ENCODE peak calls at places on chromosomes 3 and 15, in six cellular contexts. F, G, V, H, J and A are unnamed samples. For H3K79me2, the result is how much of the 10 kb centered on the place peaks cover.

GRCh38 chr15:67077641-67078215 is 12.3 kb downstream of the SMAD3 start:
- DNase-seq in F (peak), J (no peak), H (no peak), V (no peak), G (no peak), A (no peak)

GRCh38 chr3:45575491-45575923 is 19.0 kb upstream of the LIMD1 start:
- DNase-seq in G (no peak), V (no peak), F (no peak), H (no peak), J (peak), A (peak)

GRCh38 chr3:170154569-170155143 is 26.9 kb downstream of the PHC3 start:
- DNase-seq in J (no peak), G (no peak), F (peak), V (no peak), H (no peak), A (no peak)

GRCh38 chr3:100069472-100069871 is 44.8 kb downstream of the FILIP1L start:
- DNase-seq in J (no peak), G (peak), H (no peak), V (no peak), F (no peak), A (no peak)

GRCh38 chr15:81886586-81886985 is 159.2 kb downstream of the MEX3B start:
- DNase-seq in F (no peak), H (no peak), G (no peak), V (no peak), J (peak), A (no peak)

GRCh38 chr3:89173546-89173945 is 66.1 kb downstream of the EPHA3 start:
- DNase-seq in H (no peak), G (no peak), V (no peak), F (no peak), J (no peak), A (no peak)

GRCh38 chr15:90191795-90192494 is 9.2 kb upstream of the SEMA4B start:
- DNase-seq in J (no peak), G (no peak), H (peak), V (no peak), F (peak), A (no peak)

GRCh38 chr3:72480366-72480765 is 367.9 kb downstream of the SHQ1 start:
- DNase-seq in V (no peak), H (no peak), J (no peak), F (no peak), G (no peak), A (no peak)

GRCh38 chr3:11288021-11288491 is 15.9 kb downstream of the ATG7 start:
- DNase-seq in F (no peak), G (peak), J (peak), V (no peak), H (no peak), A (peak)

GRCh38 chr3:4748701-4749378 is 230.4 kb upstream of the BHLHE40 start:
- DNase-seq in J (no peak), G (no peak), V (no peak), F (no peak), H (peak), A (no peak)

GRCh38 chr3:151393146-151393831 is 8.7 kb upstream of the P2RY12 start:
- DNase-seq in F (no peak), V (no peak), J (no peak), G (peak), H (no peak), A (no peak)

GRCh38 chr3:102481050-102481449 is 46.2 kb downstream of the ZPLD1 start:
- DNase-seq in F (peak), V (no peak), J (no peak), H (no peak), G (no peak), A (no peak)

GRCh38 chr3:29649815-29650547 is 369.1 kb downstream of the RBMS3 start:
- DNase-seq in H (no peak), F (no peak), G (peak), V (no peak), J (peak), A (no peak)

GRCh38 chr15:75809986-75810750 is 33.1 kb upstream of the UBE2Q2 start:
- DNase-seq in J (no peak), H (peak), F (peak), G (peak), V (peak), A (peak)

GRCh38 chr3:167067844-167068161 is 312.3 kb downstream of the ZBBX start:
- DNase-seq in V (no peak), F (no peak), J (no peak), G (peak), H (no peak), A (no peak)

GRCh38 chr3:136366289-136366688 is 116.1 kb downstream of the PCCB start:
- DNase-seq in J (peak), G (no peak), F (no peak), H (no peak), V (no peak), A (no peak)

GRCh38 chr3:78703944-78704343 is 1063.9 kb downstream of the ROBO1 start:
- DNase-seq in F (no peak), G (peak), V (no peak), H (no peak), J (peak), A (no peak)

GRCh38 chr3:86988986-86989385 is 2.0 kb downstream of the VGLL3 start:
- DNase-seq in J (no peak), V (no peak), G (no peak), H (no peak), F (no peak), A (no peak)

GRCh38 chr3:19901918-19902317 is 32.1 kb downstream of the EFHB start:
- DNase-seq in J (no peak), V (peak), F (no peak), H (no peak), G (no peak), A (no peak)

GRCh38 chr15:101578443-101578894 is 73.7 kb downstream of the TM2D3 start:
- DNase-seq in F (peak), J (no peak), G (peak), V (no peak), H (peak), A (no peak)

GRCh38 chr15:45991863-45992262 is 357.0 kb downstream of the SQOR start:
- DNase-seq in V (no peak), J (no peak), F (no peak), H (no peak), G (no peak), A (no peak)

DNA sequence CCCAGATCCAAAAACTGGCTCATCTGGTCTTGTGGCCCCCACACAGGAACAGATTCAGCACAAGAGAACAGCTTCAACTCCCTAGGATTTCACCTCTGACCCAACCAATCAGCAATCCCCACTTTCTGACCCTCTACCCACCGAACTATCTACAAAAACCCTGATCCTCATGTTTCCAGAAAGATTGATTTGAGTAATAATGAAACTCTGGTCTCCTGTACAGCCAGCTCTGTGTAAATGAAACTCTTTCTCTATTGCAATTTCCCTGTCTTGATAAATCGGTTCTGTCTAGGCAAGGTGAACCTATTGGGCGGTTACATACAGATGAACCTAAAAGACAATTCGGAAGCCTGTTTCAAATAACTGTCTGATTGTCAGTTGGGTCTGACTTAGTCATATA is 847.6 kb upstream of the ALCAM start:
- DNase-seq in J (no peak), G (no peak), H (no peak), V (no peak), F (no peak), A (no peak)
- H3K27ac ChIP-seq in J (no peak), G (no peak), H (no peak), V (no peak), F (peak), A (no peak)

DNA sequence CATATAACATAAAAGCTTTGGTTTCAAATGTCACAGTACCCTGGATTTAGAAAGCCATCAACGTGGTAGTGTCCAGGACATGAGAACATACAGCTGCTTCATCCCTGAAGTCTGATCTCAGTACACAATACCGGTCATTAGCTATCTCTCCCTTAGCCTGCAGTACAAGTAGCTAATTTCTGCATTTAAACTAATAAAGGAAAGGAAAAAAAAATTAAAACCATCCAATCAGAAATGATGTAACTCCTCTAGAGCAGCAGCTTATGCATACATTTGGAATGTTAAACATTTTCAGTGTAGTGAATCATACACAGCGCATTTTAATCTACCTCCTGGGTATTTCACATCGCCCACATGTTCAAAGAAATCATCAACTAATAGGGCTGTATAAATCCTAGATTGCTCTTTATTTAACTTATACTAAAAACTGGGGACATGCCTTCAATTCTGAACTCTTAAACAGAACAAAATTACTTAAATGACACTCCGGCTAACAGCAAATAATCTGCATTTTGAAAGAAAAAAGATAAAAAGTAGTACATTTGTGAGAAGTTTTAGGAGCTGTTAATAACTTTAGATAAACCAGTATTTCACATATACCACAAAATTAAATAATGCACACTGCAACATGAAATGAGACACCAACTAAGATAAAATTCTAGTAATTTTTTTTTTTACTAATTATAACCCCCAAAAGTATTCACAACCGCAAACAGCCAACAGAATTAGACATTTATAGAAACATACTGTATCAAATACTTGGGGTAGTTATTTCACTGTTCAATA is 3.7 kb downstream of the IGF2BP2 start:
- DNase-seq in J (peak), H (peak), F (no peak), V (peak), G (peak), A (no peak)
- H3K79me2 ChIP-seq in J (half or more), H (half or more), F (under half), V (half or more), G (half or more), A (half or more)

DNA sequence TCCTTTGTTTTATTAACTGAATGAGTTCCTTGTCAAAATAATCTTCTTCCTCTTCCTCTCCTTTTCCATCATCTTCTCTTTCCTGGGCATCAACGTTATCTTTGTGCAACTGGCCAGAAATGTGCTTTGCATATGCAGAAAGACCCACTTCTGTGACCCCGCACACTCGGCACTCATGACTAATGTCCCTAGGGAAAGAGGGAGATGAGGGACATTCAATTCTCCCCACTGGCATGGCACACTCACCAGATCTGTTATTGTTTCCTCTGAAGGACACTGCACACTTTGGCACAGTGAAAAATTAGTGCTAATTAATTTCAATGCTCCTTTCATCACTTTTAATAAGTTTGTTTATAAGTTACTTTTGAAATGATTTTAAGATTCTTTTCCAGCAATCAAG is 34.0 kb downstream of the ZNF106 start:
- DNase-seq in J (peak), F (peak), V (no peak), H (no peak), G (no peak), A (no peak)
- H3K4me3 ChIP-seq in J (no peak), F (peak), V (no peak), H (peak), G (no peak), A (no peak)

GRCh38 chr3:15682766-15683165 is 81.2 kb downstream of the BTD start:
- DNase-seq in J (no peak), G (no peak), H (no peak), F (no peak), V (no peak), A (no peak)

GRCh38 chr3:15679306-15679705 is 77.8 kb downstream of the BTD start:
- DNase-seq in H (no peak), J (no peak), F (no peak), V (no peak), G (no peak), A (no peak)

GRCh38 chr3:15681668-15682067 is 80.1 kb downstream of the BTD start:
- DNase-seq in F (no peak), G (no peak), V (no peak), H (no peak), J (no peak), A (no peak)

GRCh38 chr3:15685927-15686326 is 84.4 kb downstream of the BTD start:
- DNase-seq in H (no peak), J (no peak), G (no peak), F (no peak), V (no peak), A (no peak)

GRCh38 chr3:15683253-15683652 is 81.7 kb downstream of the BTD start:
- DNase-seq in V (no peak), F (no peak), J (no peak), H (no peak), G (no peak), A (no peak)
- H3K27ac ChIP-seq in V (no peak), F (no peak), J (no peak), H (peak), G (no peak), A (peak)

DNA sequence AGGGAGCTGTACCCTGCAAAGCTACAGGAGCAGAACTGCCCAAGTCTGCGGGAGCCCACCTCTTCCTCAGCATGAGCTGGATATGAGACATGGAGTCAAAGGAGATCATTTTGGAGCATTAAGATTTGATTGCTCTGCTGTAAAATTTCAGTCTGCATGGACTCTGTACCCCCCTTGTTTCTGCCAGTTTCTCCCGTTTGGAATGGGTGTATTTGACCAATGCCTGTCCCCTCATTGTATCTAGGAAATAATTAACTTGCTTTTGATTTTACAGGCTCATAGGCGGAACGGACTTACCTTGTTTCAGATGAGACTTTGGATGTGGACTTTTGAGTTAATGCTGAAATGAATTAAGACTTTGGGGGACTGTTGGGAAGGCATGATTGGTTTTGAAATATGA is 18.3 kb downstream of the RNF13 start:
- DNase-seq in G (no peak), F (no peak), J (no peak), H (no peak), V (no peak), A (no peak)
- H3K79me2 ChIP-seq in G (half or more), F (half or more), J (under half), H (half or more), V (half or more), A (half or more)

DNA sequence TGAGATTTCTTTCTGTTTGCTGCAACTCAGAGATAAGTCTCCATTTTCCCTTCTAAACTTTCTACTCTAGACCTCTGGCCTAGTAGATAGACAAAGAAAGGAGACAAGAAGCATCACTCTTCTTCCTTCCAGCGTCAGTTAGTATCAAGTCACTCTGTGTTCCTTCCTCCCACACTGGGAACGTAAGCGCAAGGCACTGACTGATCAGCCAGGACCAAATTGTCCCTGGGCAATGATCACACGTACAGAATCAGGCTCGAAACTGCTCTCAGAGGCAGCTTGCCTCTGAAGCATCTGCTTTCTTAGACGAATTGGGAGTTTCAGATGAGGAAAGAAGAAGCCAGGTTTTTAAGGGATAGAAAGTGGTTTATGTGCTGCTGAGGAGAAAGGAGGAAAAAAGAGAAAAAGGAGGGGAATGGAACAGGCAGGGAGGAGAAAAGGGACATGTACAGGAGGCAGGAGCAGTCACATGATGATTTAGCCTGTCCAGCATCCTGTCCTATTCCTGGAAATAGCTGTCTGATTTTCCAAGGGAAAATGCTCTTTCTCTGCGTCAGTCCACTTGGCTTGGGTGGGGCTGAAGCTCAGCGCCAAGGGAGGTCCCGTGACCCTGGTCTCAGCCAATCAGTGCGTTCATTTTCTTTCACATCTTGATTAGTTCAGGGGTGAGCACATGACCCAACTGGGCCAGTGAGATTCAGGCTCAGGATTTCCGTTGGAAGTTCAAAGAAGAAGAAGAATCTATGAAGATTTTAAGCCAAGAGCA is 102.0 kb upstream of the PRICKLE2 start:
- DNase-seq in V (no peak), H (no peak), J (no peak), F (no peak), G (no peak), A (no peak)
- H3K4me3 ChIP-seq in V (no peak), H (no peak), J (no peak), F (no peak), G (no peak), A (no peak)